ENCODE peak calls at places on chromosomes 3 and 15, in six cellular contexts. One of them, this sample, is unnamed.
A peak's percentile ranks its signal among the peaks of the same experiment; 100 is the strongest.

GRCh38 chr3:125585595-125586223 is 9.6 kb downstream of the OSBPL11 start:
- DNase-seq in WERI-Rb-1: peak; percentile 51
- DNase-seq in Panc1: no peak
- DNase-seq in lower lobe of right lung: no peak
- DNase-seq in body of pancreas: peak; percentile 62
- DNase-seq in sigmoid colon: peak; percentile 79
- DNase-seq in this sample: peak; percentile 64

GRCh38 chr15:71288348-71288955 is 173.2 kb downstream of the THSD4 start:
- DNase-seq in body of pancreas: no peak
- DNase-seq in lower lobe of right lung: no peak
- DNase-seq in Panc1: peak; percentile 77
- DNase-seq in sigmoid colon: no peak
- DNase-seq in WERI-Rb-1: no peak
- DNase-seq in this sample: no peak

GRCh38 chr3:16474304-16474703 is 39.2 kb downstream of the RFTN1 start:
- DNase-seq in body of pancreas: no peak
- DNase-seq in WERI-Rb-1: no peak
- DNase-seq in lower lobe of right lung: no peak
- DNase-seq in sigmoid colon: no peak
- DNase-seq in Panc1: no peak
- DNase-seq in this sample: no peak

GRCh38 chr3:32249184-32249782 is 10.8 kb downstream of the CMTM8 start:
- DNase-seq in body of pancreas: no peak
- DNase-seq in lower lobe of right lung: no peak
- DNase-seq in sigmoid colon: no peak
- DNase-seq in Panc1: peak; percentile 43
- DNase-seq in WERI-Rb-1: no peak
- DNase-seq in this sample: no peak

GRCh38 chr3:35849963-35850362 is 210.6 kb downstream of the ARPP21 start:
- DNase-seq in lower lobe of right lung: no peak
- DNase-seq in WERI-Rb-1: no peak
- DNase-seq in Panc1: no peak
- DNase-seq in body of pancreas: no peak
- DNase-seq in sigmoid colon: no peak
- DNase-seq in this sample: no peak

GRCh38 chr15:90839187-90840071 is 29.0 kb upstream of the FURIN start:
- DNase-seq in WERI-Rb-1: no peak
- DNase-seq in Panc1: no peak
- DNase-seq in body of pancreas: no peak
- DNase-seq in sigmoid colon: no peak
- DNase-seq in lower lobe of right lung: peak; percentile 74
- DNase-seq in this sample: no peak

GRCh38 chr15:51244366-51244977 is 93.9 kb downstream of the CYP19A1 start:
- DNase-seq in body of pancreas: no peak
- DNase-seq in WERI-Rb-1: no peak
- DNase-seq in sigmoid colon: no peak
- DNase-seq in Panc1: no peak
- DNase-seq in lower lobe of right lung: no peak
- DNase-seq in this sample: no peak

GRCh38 chr15:90394702-90395442 is 6.8 kb downstream of the IQGAP1 start:
- DNase-seq in sigmoid colon: no peak
- DNase-seq in Panc1: no peak
- DNase-seq in body of pancreas: no peak
- DNase-seq in WERI-Rb-1: no peak
- DNase-seq in lower lobe of right lung: no peak
- DNase-seq in this sample: no peak

GRCh38 chr3:36911990-36912804 is 32.7 kb downstream of the TRANK1 start:
- DNase-seq in WERI-Rb-1: no peak
- DNase-seq in lower lobe of right lung: no peak
- DNase-seq in Panc1: no peak
- DNase-seq in sigmoid colon: no peak
- DNase-seq in body of pancreas: no peak
- DNase-seq in this sample: no peak

GRCh38 chr15:63258658-63259057 is 18.7 kb upstream of the APH1B start:
- DNase-seq in body of pancreas: no peak
- DNase-seq in WERI-Rb-1: no peak
- DNase-seq in Panc1: no peak
- DNase-seq in sigmoid colon: no peak
- DNase-seq in lower lobe of right lung: no peak
- DNase-seq in this sample: no peak

GRCh38 chr3:158314426-158315357 is 204.8 kb downstream of the RSRC1 start:
- DNase-seq in sigmoid colon: no peak
- DNase-seq in body of pancreas: no peak
- DNase-seq in WERI-Rb-1: no peak
- DNase-seq in lower lobe of right lung: no peak
- DNase-seq in Panc1: no peak
- DNase-seq in this sample: no peak

GRCh38 chr3:32412887-32413286 is 21.2 kb downstream of the CMTM7 start:
- DNase-seq in sigmoid colon: no peak
- DNase-seq in WERI-Rb-1: no peak
- DNase-seq in body of pancreas: no peak
- DNase-seq in lower lobe of right lung: no peak
- DNase-seq in Panc1: no peak
- DNase-seq in this sample: no peak

GRCh38 chr15:40053234-40054055 is 14.5 kb upstream of the SRP14 start:
- DNase-seq in Panc1: no peak
- DNase-seq in sigmoid colon: peak; percentile 43
- DNase-seq in lower lobe of right lung: no peak
- DNase-seq in body of pancreas: no peak
- DNase-seq in WERI-Rb-1: no peak
- DNase-seq in this sample: no peak

GRCh38 chr3:58021072-58021959 is 13.1 kb downstream of the FLNB start:
- DNase-seq in WERI-Rb-1: no peak
- DNase-seq in sigmoid colon: no peak
- DNase-seq in body of pancreas: no peak
- DNase-seq in lower lobe of right lung: no peak
- DNase-seq in Panc1: no peak
- DNase-seq in this sample: no peak

GRCh38 chr3:187748050-187748481 is 2.8 kb upstream of the BCL6 start:
- DNase-seq in lower lobe of right lung: peak; percentile 92
- DNase-seq in body of pancreas: peak; percentile 94
- DNase-seq in Panc1: peak; percentile 77
- DNase-seq in sigmoid colon: peak; percentile 96
- DNase-seq in WERI-Rb-1: peak; percentile 94
- DNase-seq in this sample: peak; percentile 89

GRCh38 chr3:106018111-106018510 is 149.3 kb upstream of the CBLB start:
- DNase-seq in WERI-Rb-1: no peak
- DNase-seq in lower lobe of right lung: no peak
- DNase-seq in sigmoid colon: no peak
- DNase-seq in Panc1: no peak
- DNase-seq in body of pancreas: no peak
- DNase-seq in this sample: no peak

GRCh38 chr3:106014518-106014917 is 145.7 kb upstream of the CBLB start:
- DNase-seq in lower lobe of right lung: no peak
- DNase-seq in WERI-Rb-1: no peak
- DNase-seq in Panc1: no peak
- DNase-seq in sigmoid colon: no peak
- DNase-seq in body of pancreas: no peak
- DNase-seq in this sample: no peak

GRCh38 chr3:106018929-106019328 is 150.1 kb upstream of the CBLB start:
- DNase-seq in Panc1: no peak
- DNase-seq in body of pancreas: no peak
- DNase-seq in lower lobe of right lung: no peak
- DNase-seq in sigmoid colon: no peak
- DNase-seq in WERI-Rb-1: no peak
- DNase-seq in this sample: no peak

GRCh38 chr3:106010829-106011228 is 142.0 kb upstream of the CBLB start:
- DNase-seq in lower lobe of right lung: no peak
- DNase-seq in sigmoid colon: no peak
- DNase-seq in body of pancreas: no peak
- DNase-seq in WERI-Rb-1: no peak
- DNase-seq in Panc1: no peak
- DNase-seq in this sample: no peak

DNA sequence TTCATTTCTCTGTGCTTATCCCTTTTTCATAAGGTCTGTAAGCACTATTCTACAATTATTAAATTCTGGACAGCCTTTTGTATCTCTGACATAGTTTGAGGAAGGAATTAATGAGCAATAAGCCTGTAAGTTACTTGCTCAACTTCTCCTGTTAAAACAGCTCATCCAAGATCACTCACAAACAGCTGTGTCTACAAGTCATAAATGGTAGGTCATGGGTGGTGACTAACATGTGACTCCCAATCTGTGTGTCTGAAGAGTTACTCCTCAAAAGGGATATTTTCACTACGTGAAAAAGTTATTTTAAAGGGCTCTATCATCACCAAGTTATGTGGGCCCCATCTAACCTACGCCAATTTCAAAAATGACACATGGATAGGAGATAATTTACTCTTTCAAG is 145.2 kb upstream of the CBLB start:
- DNase-seq in body of pancreas: no peak
- DNase-seq in Panc1: peak; percentile 50
- DNase-seq in lower lobe of right lung: no peak
- DNase-seq in WERI-Rb-1: no peak
- DNase-seq in sigmoid colon: no peak
- DNase-seq in this sample: no peak
- H3K27ac ChIP-seq in body of pancreas: no peak overlapping the region
- H3K27ac ChIP-seq in Panc1: no peak overlapping the region
- H3K27ac ChIP-seq in lower lobe of right lung: no peak overlapping the region
- H3K27ac ChIP-seq in WERI-Rb-1: no peak overlapping the region
- H3K27ac ChIP-seq in sigmoid colon: no peak overlapping the region
- H3K27ac ChIP-seq in this sample: no peak overlapping the region

DNA sequence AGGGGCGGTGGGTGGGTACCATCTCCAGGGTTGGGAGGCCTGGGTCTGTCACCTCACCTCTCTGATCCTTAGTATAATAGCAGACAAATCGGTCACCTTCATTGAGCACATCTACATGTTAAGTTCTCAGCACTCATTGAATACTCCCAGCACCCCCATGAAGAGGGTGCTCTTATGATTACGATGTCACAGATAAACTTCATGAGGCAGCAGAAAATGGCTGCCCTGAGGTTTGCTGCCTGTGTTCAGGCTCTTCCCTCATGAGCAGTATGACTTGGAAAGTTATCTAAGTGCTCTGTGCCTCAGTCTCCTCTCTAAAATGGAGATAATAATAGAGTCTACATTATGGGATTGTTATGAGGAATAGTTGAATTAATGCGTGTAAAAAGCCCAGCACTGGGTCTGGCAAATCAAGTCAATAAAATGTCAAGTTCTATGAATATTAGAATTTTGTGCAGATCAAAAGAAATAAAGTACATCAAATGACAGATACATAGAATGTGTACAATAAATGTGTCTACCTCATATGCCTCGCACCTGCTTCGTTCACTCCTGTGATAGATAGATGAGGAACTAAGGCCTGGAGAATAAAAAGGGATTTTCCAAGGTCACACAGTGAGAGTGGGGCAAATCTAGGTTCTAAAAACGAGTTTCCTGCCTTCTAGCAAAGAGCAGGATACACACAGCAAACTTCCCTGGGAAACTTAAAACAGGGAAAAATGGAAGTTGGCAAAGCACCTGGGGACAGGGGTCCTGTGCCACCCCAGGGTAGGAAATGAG is 142.2 kb upstream of the MRPS22 start:
- DNase-seq in lower lobe of right lung: no peak
- DNase-seq in Panc1: no peak
- DNase-seq in sigmoid colon: no peak
- DNase-seq in WERI-Rb-1: no peak
- DNase-seq in body of pancreas: no peak
- DNase-seq in this sample: no peak
- H3K4me3 ChIP-seq in lower lobe of right lung: no peak overlapping the region
- H3K4me3 ChIP-seq in Panc1: no peak overlapping the region
- H3K4me3 ChIP-seq in sigmoid colon: no peak overlapping the region
- H3K4me3 ChIP-seq in WERI-Rb-1: no peak overlapping the region
- H3K4me3 ChIP-seq in body of pancreas: no peak overlapping the region
- H3K4me3 ChIP-seq in this sample: no peak overlapping the region

GRCh38 chr3:46293035-46293724 is 50.9 kb downstream of the CCR3 start:
- DNase-seq in Panc1: no peak
- DNase-seq in sigmoid colon: no peak
- DNase-seq in body of pancreas: no peak
- DNase-seq in lower lobe of right lung: no peak
- DNase-seq in WERI-Rb-1: no peak
- DNase-seq in this sample: no peak
- TF ChIP-seq CTCF in Panc1: no peak
- TF ChIP-seq CTCF in sigmoid colon: no peak
- TF ChIP-seq CTCF in body of pancreas: no peak
- TF ChIP-seq CTCF in lower lobe of right lung: no peak
- TF ChIP-seq CTCF in WERI-Rb-1: no peak
- TF ChIP-seq CTCF in this sample: no peak

GRCh38 chr3:179163503-179163902 is 15.3 kb downstream of the PIK3CA start:
- DNase-seq in lower lobe of right lung: no peak
- DNase-seq in body of pancreas: no peak
- DNase-seq in WERI-Rb-1: no peak
- DNase-seq in sigmoid colon: no peak
- DNase-seq in Panc1: no peak
- DNase-seq in this sample: no peak
- H3K27ac ChIP-seq in lower lobe of right lung: no peak overlapping the region
- H3K27ac ChIP-seq in body of pancreas: no peak overlapping the region
- H3K27ac ChIP-seq in WERI-Rb-1: no peak overlapping the region
- H3K27ac ChIP-seq in sigmoid colon: no peak overlapping the region
- H3K27ac ChIP-seq in Panc1: no peak overlapping the region
- H3K27ac ChIP-seq in this sample: no peak overlapping the region

DNA sequence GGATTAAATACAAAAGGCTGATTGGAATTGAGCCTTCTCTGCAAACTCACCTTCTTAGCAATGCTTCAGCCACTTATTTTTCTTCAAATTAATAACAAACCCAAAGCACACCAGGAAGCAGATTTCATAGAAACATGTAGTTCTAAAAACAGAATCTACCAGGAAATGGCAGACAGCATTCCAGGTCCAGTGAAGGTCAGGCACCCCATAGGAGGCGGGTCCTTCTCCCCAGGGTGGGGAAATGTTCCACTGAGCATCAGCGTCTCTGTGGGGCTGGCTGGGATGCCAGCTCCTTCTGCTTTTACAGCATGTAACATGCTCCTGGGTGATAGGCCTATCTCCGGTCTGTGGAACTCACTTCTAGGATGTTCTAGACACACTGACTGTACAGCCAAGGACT is 49.2 kb downstream of the CTNNB1 start:
- DNase-seq in WERI-Rb-1: no peak
- DNase-seq in lower lobe of right lung: no peak
- DNase-seq in Panc1: no peak
- DNase-seq in body of pancreas: no peak
- DNase-seq in sigmoid colon: no peak
- DNase-seq in this sample: no peak
- H3K4me3 ChIP-seq in WERI-Rb-1: no peak overlapping the region
- H3K4me3 ChIP-seq in lower lobe of right lung: no peak overlapping the region
- H3K4me3 ChIP-seq in Panc1: no peak overlapping the region
- H3K4me3 ChIP-seq in body of pancreas: no peak overlapping the region
- H3K4me3 ChIP-seq in sigmoid colon: no peak overlapping the region
- H3K4me3 ChIP-seq in this sample: no peak overlapping the region

GRCh38 chr3:14602006-14602803 is 49.4 kb upstream of the CCDC174 start:
- DNase-seq in sigmoid colon: no peak
- DNase-seq in lower lobe of right lung: no peak
- DNase-seq in body of pancreas: no peak
- DNase-seq in WERI-Rb-1: peak; percentile 19
- DNase-seq in Panc1: no peak
- DNase-seq in this sample: no peak
- TF ChIP-seq CTCF in sigmoid colon: no peak
- TF ChIP-seq CTCF in lower lobe of right lung: no peak
- TF ChIP-seq CTCF in body of pancreas: peak; percentile 29
- TF ChIP-seq CTCF in WERI-Rb-1: peak; percentile 16
- TF ChIP-seq CTCF in Panc1: peak; percentile 76
- TF ChIP-seq CTCF in this sample: no peak

GRCh38 chr3:71135373-71136088 is 448.0 kb downstream of the FOXP1 start:
- DNase-seq in Panc1: no peak
- DNase-seq in sigmoid colon: no peak
- DNase-seq in lower lobe of right lung: no peak
- DNase-seq in WERI-Rb-1: no peak
- DNase-seq in body of pancreas: peak; percentile 47
- DNase-seq in this sample: no peak
- H3K27ac ChIP-seq in Panc1: no peak overlapping the region
- H3K27ac ChIP-seq in sigmoid colon: peak overlapping the region; percentile 84
- H3K27ac ChIP-seq in lower lobe of right lung: peak overlapping the region; percentile 9
- H3K27ac ChIP-seq in WERI-Rb-1: no peak overlapping the region
- H3K27ac ChIP-seq in body of pancreas: peak overlapping the region; percentile 72
- H3K27ac ChIP-seq in this sample: no peak overlapping the region

This sample was measured in dorsolateral prefrontal cortex.